ENCODE peak calls at places on chromosomes 2 and 18, in six cellular contexts. One of them, this sample, is unnamed.

GRCh38 chr2:240588669-240589068 is 2.1 kb downstream of the CAPN10 start:
- DNase-seq in posterior cingulate gyrus: no peak
- DNase-seq in activated naive CD8-positive, alpha-beta T cell treated with anti-CD3 and anti-CD28 coated beads, Interleukin-2, amount 50 U/mL, for 24 hours: no peak
- DNase-seq in activated effector memory CD4-positive, alpha-beta T cell treated with Interleukin-2 at 50 U/mL for 16 hours: no peak
- DNase-seq in cardiac fibroblast: no peak
- DNase-seq in fibroblast of mammary gland: no peak
- DNase-seq in this sample: no peak

GRCh38 chr2:71330585-71331330 is 824 bp upstream of the ZNF638 start:
- DNase-seq in posterior cingulate gyrus: no peak
- DNase-seq in activated naive CD8-positive, alpha-beta T cell treated with anti-CD3 and anti-CD28 coated beads, Interleukin-2, amount 50 U/mL, for 24 hours: no peak
- DNase-seq in activated effector memory CD4-positive, alpha-beta T cell treated with Interleukin-2 at 50 U/mL for 16 hours: no peak
- DNase-seq in cardiac fibroblast: no peak
- DNase-seq in fibroblast of mammary gland: no peak
- DNase-seq in this sample: no peak

GRCh38 chr2:37617119-37617892 is 54.1 kb downstream of the CDC42EP3 start:
- DNase-seq in posterior cingulate gyrus: no peak
- DNase-seq in activated naive CD8-positive, alpha-beta T cell treated with anti-CD3 and anti-CD28 coated beads, Interleukin-2, amount 50 U/mL, for 24 hours: no peak
- DNase-seq in activated effector memory CD4-positive, alpha-beta T cell treated with Interleukin-2 at 50 U/mL for 16 hours: no peak
- DNase-seq in cardiac fibroblast: no peak
- DNase-seq in fibroblast of mammary gland: no peak
- DNase-seq in this sample: no peak

GRCh38 chr2:167059173-167059572 is 170.9 kb downstream of the XIRP2 start:
- DNase-seq in posterior cingulate gyrus: no peak
- DNase-seq in activated naive CD8-positive, alpha-beta T cell treated with anti-CD3 and anti-CD28 coated beads, Interleukin-2, amount 50 U/mL, for 24 hours: no peak
- DNase-seq in activated effector memory CD4-positive, alpha-beta T cell treated with Interleukin-2 at 50 U/mL for 16 hours: no peak
- DNase-seq in cardiac fibroblast: no peak
- DNase-seq in fibroblast of mammary gland: no peak
- DNase-seq in this sample: no peak

GRCh38 chr18:376307-376706 is 108.5 kb upstream of the THOC1 start:
- DNase-seq in posterior cingulate gyrus: no peak
- DNase-seq in activated naive CD8-positive, alpha-beta T cell treated with anti-CD3 and anti-CD28 coated beads, Interleukin-2, amount 50 U/mL, for 24 hours: no peak
- DNase-seq in activated effector memory CD4-positive, alpha-beta T cell treated with Interleukin-2 at 50 U/mL for 16 hours: no peak
- DNase-seq in cardiac fibroblast: peak; percentile 6
- DNase-seq in fibroblast of mammary gland: peak; percentile 50
- DNase-seq in this sample: no peak

GRCh38 chr18:58911766-58912165 is 47.1 kb downstream of the ZNF532 start:
- DNase-seq in posterior cingulate gyrus: no peak
- DNase-seq in activated naive CD8-positive, alpha-beta T cell treated with anti-CD3 and anti-CD28 coated beads, Interleukin-2, amount 50 U/mL, for 24 hours: no peak
- DNase-seq in activated effector memory CD4-positive, alpha-beta T cell treated with Interleukin-2 at 50 U/mL for 16 hours: no peak
- DNase-seq in cardiac fibroblast: peak; percentile 56
- DNase-seq in fibroblast of mammary gland: peak; percentile 12
- DNase-seq in this sample: no peak

GRCh38 chr2:186129767-186130581 is 356.1 kb upstream of the ZC3H15 start:
- DNase-seq in posterior cingulate gyrus: no peak
- DNase-seq in activated naive CD8-positive, alpha-beta T cell treated with anti-CD3 and anti-CD28 coated beads, Interleukin-2, amount 50 U/mL, for 24 hours: no peak
- DNase-seq in activated effector memory CD4-positive, alpha-beta T cell treated with Interleukin-2 at 50 U/mL for 16 hours: no peak
- DNase-seq in cardiac fibroblast: peak; percentile 80
- DNase-seq in fibroblast of mammary gland: peak; percentile 57
- DNase-seq in this sample: no peak

GRCh38 chr2:51795248-51795888 is 763.4 kb upstream of the NRXN1 start:
- DNase-seq in posterior cingulate gyrus: no peak
- DNase-seq in activated naive CD8-positive, alpha-beta T cell treated with anti-CD3 and anti-CD28 coated beads, Interleukin-2, amount 50 U/mL, for 24 hours: peak; percentile 3
- DNase-seq in activated effector memory CD4-positive, alpha-beta T cell treated with Interleukin-2 at 50 U/mL for 16 hours: no peak
- DNase-seq in cardiac fibroblast: no peak
- DNase-seq in fibroblast of mammary gland: no peak
- DNase-seq in this sample: no peak

GRCh38 chr2:196168181-196168580 is 3.2 kb downstream of the STK17B start:
- DNase-seq in posterior cingulate gyrus: no peak
- DNase-seq in activated naive CD8-positive, alpha-beta T cell treated with anti-CD3 and anti-CD28 coated beads, Interleukin-2, amount 50 U/mL, for 24 hours: no peak
- DNase-seq in activated effector memory CD4-positive, alpha-beta T cell treated with Interleukin-2 at 50 U/mL for 16 hours: no peak
- DNase-seq in cardiac fibroblast: peak; percentile 67
- DNase-seq in fibroblast of mammary gland: peak; percentile 73
- DNase-seq in this sample: no peak

GRCh38 chr2:101115664-101116063 is 35.5 kb downstream of the TBC1D8 start:
- DNase-seq in posterior cingulate gyrus: no peak
- DNase-seq in activated naive CD8-positive, alpha-beta T cell treated with anti-CD3 and anti-CD28 coated beads, Interleukin-2, amount 50 U/mL, for 24 hours: no peak
- DNase-seq in activated effector memory CD4-positive, alpha-beta T cell treated with Interleukin-2 at 50 U/mL for 16 hours: no peak
- DNase-seq in cardiac fibroblast: no peak
- DNase-seq in fibroblast of mammary gland: no peak
- DNase-seq in this sample: no peak

GRCh38 chr18:63676526-63676925 is 14.8 kb upstream of the SERPINB3 start:
- DNase-seq in posterior cingulate gyrus: no peak
- DNase-seq in activated naive CD8-positive, alpha-beta T cell treated with anti-CD3 and anti-CD28 coated beads, Interleukin-2, amount 50 U/mL, for 24 hours: no peak
- DNase-seq in activated effector memory CD4-positive, alpha-beta T cell treated with Interleukin-2 at 50 U/mL for 16 hours: no peak
- DNase-seq in cardiac fibroblast: no peak
- DNase-seq in fibroblast of mammary gland: peak; percentile 12
- DNase-seq in this sample: no peak

GRCh38 chr18:48824231-48824970 is 126.4 kb downstream of the SMAD7 start:
- DNase-seq in posterior cingulate gyrus: no peak
- DNase-seq in activated naive CD8-positive, alpha-beta T cell treated with anti-CD3 and anti-CD28 coated beads, Interleukin-2, amount 50 U/mL, for 24 hours: no peak
- DNase-seq in activated effector memory CD4-positive, alpha-beta T cell treated with Interleukin-2 at 50 U/mL for 16 hours: no peak
- DNase-seq in cardiac fibroblast: no peak
- DNase-seq in fibroblast of mammary gland: no peak
- DNase-seq in this sample: no peak

GRCh38 chr2:88053301-88053700 is 2.3 kb downstream of the KRCC1 start:
- DNase-seq in posterior cingulate gyrus: no peak
- DNase-seq in activated naive CD8-positive, alpha-beta T cell treated with anti-CD3 and anti-CD28 coated beads, Interleukin-2, amount 50 U/mL, for 24 hours: no peak
- DNase-seq in activated effector memory CD4-positive, alpha-beta T cell treated with Interleukin-2 at 50 U/mL for 16 hours: no peak
- DNase-seq in cardiac fibroblast: peak; percentile 62
- DNase-seq in fibroblast of mammary gland: peak; percentile 87
- DNase-seq in this sample: no peak

This sample was measured in GM18507.